ENCODE peak calls at places on chromosomes 6 and 20, in nine cellular contexts. One of them, this sample, is unnamed.

GRCh38 chr6:108619431-108620197 is 58.9 kb downstream of the FOXO3 start:
- DNase-seq in brain pericyte: no peak
- DNase-seq in mucosa of descending colon: no peak
- DNase-seq in hypothalamus: no peak
- DNase-seq in Right ventricle myocardium superior: no peak
- DNase-seq in NCI-H524: peak; percentile 77
- DNase-seq in dermis microvascular lymphatic vessel endothelial cell: no peak
- DNase-seq in ACHN: no peak
- DNase-seq in activated gamma-delta T cell treated with Interleukin-2 at 50 U/mL for 16 hours: no peak
- DNase-seq in this sample: no peak

GRCh38 chr6:85459224-85459901 is 9.5 kb downstream of the NT5E start:
- DNase-seq in brain pericyte: no peak
- DNase-seq in mucosa of descending colon: no peak
- DNase-seq in hypothalamus: no peak
- DNase-seq in Right ventricle myocardium superior: no peak
- DNase-seq in NCI-H524: no peak
- DNase-seq in dermis microvascular lymphatic vessel endothelial cell: peak; percentile 73
- DNase-seq in ACHN: no peak
- DNase-seq in activated gamma-delta T cell treated with Interleukin-2 at 50 U/mL for 16 hours: no peak
- DNase-seq in this sample: no peak

GRCh38 chr6:7902221-7902620 is 8.4 kb downstream of the TXNDC5 start:
- DNase-seq in brain pericyte: no peak
- DNase-seq in mucosa of descending colon: no peak
- DNase-seq in hypothalamus: no peak
- DNase-seq in Right ventricle myocardium superior: no peak
- DNase-seq in NCI-H524: no peak
- DNase-seq in dermis microvascular lymphatic vessel endothelial cell: peak; percentile 83
- DNase-seq in ACHN: no peak
- DNase-seq in activated gamma-delta T cell treated with Interleukin-2 at 50 U/mL for 16 hours: no peak
- DNase-seq in this sample: no peak

GRCh38 chr6:162533009-162533400 is 194.6 kb downstream of the PRKN start:
- DNase-seq in brain pericyte: no peak
- DNase-seq in mucosa of descending colon: peak; percentile 63
- DNase-seq in hypothalamus: no peak
- DNase-seq in Right ventricle myocardium superior: no peak
- DNase-seq in NCI-H524: no peak
- DNase-seq in dermis microvascular lymphatic vessel endothelial cell: no peak
- DNase-seq in ACHN: no peak
- DNase-seq in activated gamma-delta T cell treated with Interleukin-2 at 50 U/mL for 16 hours: no peak
- DNase-seq in this sample: no peak

GRCh38 chr6:56346958-56347357 is 99.6 kb upstream of the COL21A1 start:
- DNase-seq in brain pericyte: no peak
- DNase-seq in mucosa of descending colon: no peak
- DNase-seq in hypothalamus: no peak
- DNase-seq in Right ventricle myocardium superior: no peak
- DNase-seq in NCI-H524: no peak
- DNase-seq in dermis microvascular lymphatic vessel endothelial cell: no peak
- DNase-seq in ACHN: no peak
- DNase-seq in activated gamma-delta T cell treated with Interleukin-2 at 50 U/mL for 16 hours: no peak
- DNase-seq in this sample: no peak

GRCh38 chr6:159602370-159603185 is 90.5 kb downstream of the SOD2 start:
- DNase-seq in brain pericyte: peak; percentile 73
- DNase-seq in mucosa of descending colon: no peak
- DNase-seq in hypothalamus: no peak
- DNase-seq in Right ventricle myocardium superior: no peak
- DNase-seq in NCI-H524: no peak
- DNase-seq in dermis microvascular lymphatic vessel endothelial cell: no peak
- DNase-seq in ACHN: no peak
- DNase-seq in activated gamma-delta T cell treated with Interleukin-2 at 50 U/mL for 16 hours: no peak
- DNase-seq in this sample: no peak

GRCh38 chr6:45791181-45791580 is 224.5 kb downstream of the CLIC5 start:
- DNase-seq in brain pericyte: no peak
- DNase-seq in mucosa of descending colon: no peak
- DNase-seq in hypothalamus: no peak
- DNase-seq in Right ventricle myocardium superior: no peak
- DNase-seq in NCI-H524: no peak
- DNase-seq in dermis microvascular lymphatic vessel endothelial cell: no peak
- DNase-seq in ACHN: no peak
- DNase-seq in activated gamma-delta T cell treated with Interleukin-2 at 50 U/mL for 16 hours: no peak
- DNase-seq in this sample: no peak

GRCh38 chr6:82608365-82608764 is 244.7 kb downstream of the TPBG start:
- DNase-seq in brain pericyte: no peak
- DNase-seq in mucosa of descending colon: no peak
- DNase-seq in hypothalamus: no peak
- DNase-seq in Right ventricle myocardium superior: no peak
- DNase-seq in NCI-H524: no peak
- DNase-seq in dermis microvascular lymphatic vessel endothelial cell: no peak
- DNase-seq in ACHN: no peak
- DNase-seq in activated gamma-delta T cell treated with Interleukin-2 at 50 U/mL for 16 hours: no peak
- DNase-seq in this sample: no peak

GRCh38 chr20:62804021-62804631 is 509 bp upstream of the OGFR start:
- DNase-seq in brain pericyte: no peak
- DNase-seq in mucosa of descending colon: no peak
- DNase-seq in hypothalamus: no peak
- DNase-seq in Right ventricle myocardium superior: no peak
- DNase-seq in NCI-H524: no peak
- DNase-seq in dermis microvascular lymphatic vessel endothelial cell: no peak
- DNase-seq in ACHN: no peak
- DNase-seq in activated gamma-delta T cell treated with Interleukin-2 at 50 U/mL for 16 hours: no peak
- DNase-seq in this sample: no peak

GRCh38 chr20:49583669-49584417 is 15.9 kb upstream of the PTGIS start:
- DNase-seq in brain pericyte: no peak
- DNase-seq in mucosa of descending colon: peak; percentile 58
- DNase-seq in hypothalamus: no peak
- DNase-seq in Right ventricle myocardium superior: peak; percentile 85
- DNase-seq in NCI-H524: peak; percentile 90
- DNase-seq in dermis microvascular lymphatic vessel endothelial cell: peak; percentile 69
- DNase-seq in ACHN: peak; percentile 56
- DNase-seq in activated gamma-delta T cell treated with Interleukin-2 at 50 U/mL for 16 hours: no peak
- DNase-seq in this sample: peak; percentile 16

GRCh38 chr6:36851149-36851614 is 11.9 kb upstream of the CPNE5 start:
- DNase-seq in brain pericyte: no peak
- DNase-seq in mucosa of descending colon: no peak
- DNase-seq in hypothalamus: peak; percentile 25
- DNase-seq in Right ventricle myocardium superior: no peak
- DNase-seq in NCI-H524: peak; percentile 75
- DNase-seq in dermis microvascular lymphatic vessel endothelial cell: peak; percentile 74
- DNase-seq in ACHN: peak; percentile 54
- DNase-seq in activated gamma-delta T cell treated with Interleukin-2 at 50 U/mL for 16 hours: peak; percentile 26
- DNase-seq in this sample: peak; percentile 64

GRCh38 chr6:11161031-11161966 is 49.8 kb upstream of the ERVFRD-1 start:
- DNase-seq in brain pericyte: no peak
- DNase-seq in mucosa of descending colon: no peak
- DNase-seq in hypothalamus: no peak
- DNase-seq in Right ventricle myocardium superior: no peak
- DNase-seq in NCI-H524: no peak
- DNase-seq in dermis microvascular lymphatic vessel endothelial cell: peak; percentile 24
- DNase-seq in ACHN: no peak
- DNase-seq in activated gamma-delta T cell treated with Interleukin-2 at 50 U/mL for 16 hours: no peak
- DNase-seq in this sample: peak; percentile 86

GRCh38 chr20:60806824-60807223 is 445.2 kb upstream of the CDH4 start:
- DNase-seq in brain pericyte: no peak
- DNase-seq in mucosa of descending colon: no peak
- DNase-seq in hypothalamus: no peak
- DNase-seq in Right ventricle myocardium superior: no peak
- DNase-seq in NCI-H524: no peak
- DNase-seq in dermis microvascular lymphatic vessel endothelial cell: no peak
- DNase-seq in ACHN: no peak
- DNase-seq in activated gamma-delta T cell treated with Interleukin-2 at 50 U/mL for 16 hours: no peak
- DNase-seq in this sample: no peak

GRCh38 chr20:40860487-40860902 is 168.1 kb upstream of the TOP1 start:
- DNase-seq in brain pericyte: peak; percentile 34
- DNase-seq in mucosa of descending colon: no peak
- DNase-seq in hypothalamus: no peak
- DNase-seq in Right ventricle myocardium superior: no peak
- DNase-seq in NCI-H524: no peak
- DNase-seq in dermis microvascular lymphatic vessel endothelial cell: no peak
- DNase-seq in ACHN: no peak
- DNase-seq in activated gamma-delta T cell treated with Interleukin-2 at 50 U/mL for 16 hours: no peak
- DNase-seq in this sample: no peak

GRCh38 chr6:36858407-36858981 is 16.1 kb downstream of the PPIL1 start:
- DNase-seq in brain pericyte: no peak
- DNase-seq in mucosa of descending colon: no peak
- DNase-seq in hypothalamus: no peak
- DNase-seq in Right ventricle myocardium superior: no peak
- DNase-seq in NCI-H524: no peak
- DNase-seq in dermis microvascular lymphatic vessel endothelial cell: no peak
- DNase-seq in ACHN: no peak
- DNase-seq in activated gamma-delta T cell treated with Interleukin-2 at 50 U/mL for 16 hours: no peak
- DNase-seq in this sample: no peak

GRCh38 chr6:156174026-156174880 is 602.9 kb upstream of the ARID1B start:
- DNase-seq in brain pericyte: no peak
- DNase-seq in mucosa of descending colon: no peak
- DNase-seq in hypothalamus: no peak
- DNase-seq in Right ventricle myocardium superior: no peak
- DNase-seq in NCI-H524: no peak
- DNase-seq in dermis microvascular lymphatic vessel endothelial cell: no peak
- DNase-seq in ACHN: no peak
- DNase-seq in activated gamma-delta T cell treated with Interleukin-2 at 50 U/mL for 16 hours: no peak
- DNase-seq in this sample: no peak

GRCh38 chr6:17865798-17866725 is 121.4 kb downstream of the KIF13A start:
- DNase-seq in brain pericyte: no peak
- DNase-seq in mucosa of descending colon: peak; percentile 30
- DNase-seq in hypothalamus: peak; percentile 53
- DNase-seq in Right ventricle myocardium superior: peak; percentile 71
- DNase-seq in NCI-H524: no peak
- DNase-seq in dermis microvascular lymphatic vessel endothelial cell: peak; percentile 97
- DNase-seq in ACHN: peak; percentile 95
- DNase-seq in activated gamma-delta T cell treated with Interleukin-2 at 50 U/mL for 16 hours: no peak
- DNase-seq in this sample: peak; percentile 77

This sample was measured in Ammon's horn.